ENCODE peak calls at places on chromosomes 13 and 19, in six cellular contexts. One of them, this sample, is unnamed.

GRCh38 chr13:43303040-43303729 is 279.8 kb downstream of the DNAJC15 start:
- DNase-seq in H1: peak
- DNase-seq in A549: peak
- DNase-seq in K562: no peak
- DNase-seq in WTC11: peak
- DNase-seq in HepG2: peak
- DNase-seq in this sample: peak

GRCh38 chr19:8481191-8481590 is 21.2 kb downstream of the PRAM1 start:
- DNase-seq in H1: no peak
- DNase-seq in A549: no peak
- DNase-seq in K562: no peak
- DNase-seq in HepG2: no peak
- DNase-seq in WTC11: no peak
- DNase-seq in this sample: no peak

GRCh38 chr13:46654956-46655726 is 102.2 kb downstream of the LRCH1 start:
- DNase-seq in H1: no peak
- DNase-seq in HepG2: no peak
- DNase-seq in K562: no peak
- DNase-seq in WTC11: no peak
- DNase-seq in A549: no peak
- DNase-seq in this sample: peak

GRCh38 chr13:65679240-65679639 is 1550.9 kb downstream of the PCDH9 start:
- DNase-seq in H1: no peak
- DNase-seq in WTC11: no peak
- DNase-seq in A549: no peak
- DNase-seq in HepG2: no peak
- DNase-seq in K562: no peak
- DNase-seq in this sample: no peak

GRCh38 chr13:36173923-36174322 is 40.4 kb downstream of the SOHLH2 start:
- DNase-seq in WTC11: no peak
- DNase-seq in H1: no peak
- DNase-seq in A549: no peak
- DNase-seq in HepG2: no peak
- DNase-seq in K562: no peak
- DNase-seq in this sample: no peak

GRCh38 chr13:76791290-76791664 is 94.9 kb downstream of the KCTD12 start:
- DNase-seq in H1: no peak
- DNase-seq in WTC11: no peak
- DNase-seq in A549: no peak
- DNase-seq in K562: no peak
- DNase-seq in HepG2: no peak
- DNase-seq in this sample: no peak

GRCh38 chr19:47003611-47003935 is 16.1 kb upstream of the NPAS1 start:
- DNase-seq in HepG2: no peak
- DNase-seq in K562: no peak
- DNase-seq in H1: no peak
- DNase-seq in A549: no peak
- DNase-seq in WTC11: no peak
- DNase-seq in this sample: no peak

GRCh38 chr19:57903298-57904174 is 12.9 kb downstream of the ZNF417 start:
- DNase-seq in K562: no peak
- DNase-seq in WTC11: no peak
- DNase-seq in HepG2: peak
- DNase-seq in H1: no peak
- DNase-seq in A549: peak
- DNase-seq in this sample: peak

GRCh38 chr19:7676376-7676775 is 514 bp upstream of the MCEMP1 start:
- DNase-seq in K562: no peak
- DNase-seq in HepG2: no peak
- DNase-seq in A549: no peak
- DNase-seq in WTC11: no peak
- DNase-seq in H1: no peak
- DNase-seq in this sample: no peak

GRCh38 chr19:16160943-16161560 is 12.3 kb downstream of the CIB3 start:
- DNase-seq in WTC11: no peak
- DNase-seq in HepG2: peak
- DNase-seq in A549: peak
- DNase-seq in H1: no peak
- DNase-seq in K562: peak
- DNase-seq in this sample: peak

GRCh38 chr19:16164222-16164890 is 9.0 kb downstream of the CIB3 start:
- DNase-seq in K562: no peak
- DNase-seq in HepG2: peak
- DNase-seq in WTC11: no peak
- DNase-seq in H1: no peak
- DNase-seq in A549: no peak
- DNase-seq in this sample: no peak

GRCh38 chr19:16160445-16160942 is 12.8 kb downstream of the CIB3 start:
- DNase-seq in H1: no peak
- DNase-seq in K562: no peak
- DNase-seq in HepG2: no peak
- DNase-seq in WTC11: no peak
- DNase-seq in A549: no peak
- DNase-seq in this sample: no peak

GRCh38 chr19:16159655-16160054 is 13.7 kb downstream of the CIB3 start:
- DNase-seq in HepG2: no peak
- DNase-seq in A549: no peak
- DNase-seq in WTC11: no peak
- DNase-seq in K562: no peak
- DNase-seq in H1: no peak
- DNase-seq in this sample: no peak

DNA sequence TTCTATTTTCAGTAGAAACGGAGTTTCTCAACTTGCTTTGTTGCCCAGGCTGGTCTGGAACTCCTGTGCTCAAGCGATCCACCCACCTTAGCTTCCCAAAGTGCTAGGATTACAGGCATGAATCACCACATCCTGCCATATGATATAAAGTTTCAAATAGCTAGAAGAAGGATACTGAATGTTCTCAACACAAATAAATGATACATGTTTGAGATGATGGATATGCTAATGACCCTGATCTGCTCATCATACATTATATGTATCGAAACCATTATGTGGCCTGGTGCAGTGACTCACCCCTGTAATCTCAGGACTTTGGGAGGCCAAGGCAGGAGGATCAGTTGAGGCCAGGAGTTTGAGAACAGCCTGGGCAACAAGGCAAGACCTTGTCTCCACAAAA is 11.5 kb downstream of the CIB3 start:
- DNase-seq in H1: no peak
- DNase-seq in HepG2: no peak
- DNase-seq in K562: no peak
- DNase-seq in A549: peak
- DNase-seq in WTC11: no peak
- DNase-seq in this sample: peak
- TF ChIP-seq JUN in H1: no peak
- TF ChIP-seq JUN in HepG2: no peak
- TF ChIP-seq JUN in K562: no peak
- TF ChIP-seq JUN in A549: no peak
- TF ChIP-seq JUN in WTC11: no peak
- TF ChIP-seq JUN in this sample: no peak

GRCh38 chr19:54183431-54183830 is 5.9 kb downstream of the MBOAT7 start:
- DNase-seq in HepG2: no peak
- DNase-seq in A549: no peak
- DNase-seq in H1: no peak
- DNase-seq in WTC11: no peak
- DNase-seq in K562: no peak
- DNase-seq in this sample: peak
- TF ChIP-seq JUN in HepG2: no peak
- TF ChIP-seq JUN in A549: no peak
- TF ChIP-seq JUN in H1: no peak
- TF ChIP-seq JUN in WTC11: no peak
- TF ChIP-seq JUN in K562: no peak
- TF ChIP-seq JUN in this sample: no peak

DNA sequence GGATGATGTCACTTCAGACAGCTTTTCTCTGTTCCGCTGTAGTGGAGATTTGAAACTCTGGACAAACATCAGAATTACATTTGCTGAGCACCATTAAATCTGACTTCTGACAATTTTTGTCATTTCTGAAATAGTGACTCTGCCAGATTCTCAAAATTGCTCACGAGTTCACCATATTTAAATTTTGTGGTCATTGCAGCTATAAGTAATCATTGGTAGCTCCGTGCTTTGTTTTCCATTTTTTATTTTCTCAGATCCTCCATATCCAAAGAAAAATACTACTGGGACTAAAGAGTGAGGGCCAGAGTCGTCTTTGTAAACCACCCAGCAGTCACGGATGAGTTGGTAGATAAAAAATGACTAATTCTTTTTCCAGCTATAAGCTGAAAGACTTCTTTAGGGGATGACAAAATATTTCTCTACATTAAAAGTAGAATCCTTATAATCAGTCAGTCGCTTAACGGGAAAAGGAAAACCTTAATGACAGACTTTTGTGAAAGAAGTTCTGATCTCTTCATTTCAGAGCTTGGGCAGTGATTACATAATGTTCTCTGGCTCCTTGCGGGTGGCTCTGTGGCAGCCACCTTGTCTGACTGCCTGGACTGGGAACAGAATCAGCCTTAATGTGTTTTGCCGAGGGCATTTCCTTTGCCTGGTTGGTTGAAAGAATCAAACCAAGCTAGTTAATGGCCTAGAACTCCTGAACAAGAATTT is 2.3 kb downstream of the ITM2B start:
- DNase-seq in A549: no peak
- DNase-seq in WTC11: no peak
- DNase-seq in K562: no peak
- DNase-seq in H1: no peak
- DNase-seq in HepG2: no peak
- DNase-seq in this sample: peak
- TF ChIP-seq JUN in A549: no peak
- TF ChIP-seq JUN in WTC11: no peak
- TF ChIP-seq JUN in K562: no peak
- TF ChIP-seq JUN in H1: no peak
- TF ChIP-seq JUN in HepG2: no peak
- TF ChIP-seq JUN in this sample: no peak

GRCh38 chr13:39968646-39969475 is 313.4 kb downstream of the COG6 start:
- DNase-seq in WTC11: no peak
- DNase-seq in A549: no peak
- DNase-seq in H1: no peak
- DNase-seq in K562: no peak
- DNase-seq in HepG2: no peak
- DNase-seq in this sample: no peak
- TF ChIP-seq JUN in WTC11: no peak
- TF ChIP-seq JUN in A549: no peak
- TF ChIP-seq JUN in H1: no peak
- TF ChIP-seq JUN in K562: no peak
- TF ChIP-seq JUN in HepG2: no peak
- TF ChIP-seq JUN in this sample: no peak

DNA sequence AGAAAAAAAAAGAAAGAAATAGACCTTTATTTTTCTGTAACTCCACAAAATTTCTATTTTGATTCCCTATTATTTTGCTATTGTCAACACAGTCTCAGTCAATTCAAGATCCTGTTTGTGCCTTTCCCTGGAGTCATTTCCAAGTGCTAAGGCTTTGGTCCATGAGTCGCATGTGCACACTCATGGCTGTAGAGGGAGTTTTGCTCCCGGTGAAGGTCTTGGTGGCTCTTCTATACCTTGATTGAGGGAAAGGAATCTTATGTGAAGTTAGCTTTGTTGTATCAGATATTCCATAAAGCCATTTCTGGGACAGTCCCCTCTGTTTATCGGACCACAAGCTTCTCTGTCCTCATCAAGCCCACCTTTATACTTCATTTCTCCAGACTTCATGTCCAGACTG is 58.7 kb upstream of the ALOX5AP start:
- DNase-seq in A549: peak
- DNase-seq in WTC11: no peak
- DNase-seq in K562: no peak
- DNase-seq in H1: no peak
- DNase-seq in HepG2: peak
- DNase-seq in this sample: peak
- TF ChIP-seq JUN in A549: no peak
- TF ChIP-seq JUN in WTC11: no peak
- TF ChIP-seq JUN in K562: no peak
- TF ChIP-seq JUN in H1: no peak
- TF ChIP-seq JUN in HepG2: no peak
- TF ChIP-seq JUN in this sample: no peak

DNA sequence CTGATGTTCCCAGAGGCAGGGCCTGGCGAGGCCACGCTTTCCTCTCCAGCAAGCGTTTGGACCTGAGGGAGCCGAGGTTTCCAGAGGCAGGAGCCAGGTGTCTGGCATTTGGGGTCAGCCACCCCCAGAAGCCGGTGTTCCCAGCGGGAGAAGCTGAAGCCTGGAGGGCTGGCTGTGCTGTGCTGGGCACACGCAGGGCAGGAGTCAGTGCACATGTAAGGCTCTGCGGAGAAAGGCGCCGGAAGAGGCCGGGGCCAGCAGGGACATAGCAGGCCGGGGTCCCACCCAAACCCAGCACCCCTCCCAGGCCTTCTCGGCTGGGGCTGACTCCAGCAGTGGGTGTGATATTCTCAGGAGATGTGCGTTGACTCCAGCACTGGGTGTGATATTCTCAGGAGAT is 31.6 kb downstream of the MCF2L start:
- DNase-seq in A549: no peak
- DNase-seq in K562: no peak
- DNase-seq in H1: no peak
- DNase-seq in HepG2: no peak
- DNase-seq in WTC11: no peak
- DNase-seq in this sample: no peak
- TF ChIP-seq JUN in A549: no peak
- TF ChIP-seq JUN in K562: no peak
- TF ChIP-seq JUN in H1: no peak
- TF ChIP-seq JUN in HepG2: no peak
- TF ChIP-seq JUN in WTC11: no peak
- TF ChIP-seq JUN in this sample: no peak

DNA sequence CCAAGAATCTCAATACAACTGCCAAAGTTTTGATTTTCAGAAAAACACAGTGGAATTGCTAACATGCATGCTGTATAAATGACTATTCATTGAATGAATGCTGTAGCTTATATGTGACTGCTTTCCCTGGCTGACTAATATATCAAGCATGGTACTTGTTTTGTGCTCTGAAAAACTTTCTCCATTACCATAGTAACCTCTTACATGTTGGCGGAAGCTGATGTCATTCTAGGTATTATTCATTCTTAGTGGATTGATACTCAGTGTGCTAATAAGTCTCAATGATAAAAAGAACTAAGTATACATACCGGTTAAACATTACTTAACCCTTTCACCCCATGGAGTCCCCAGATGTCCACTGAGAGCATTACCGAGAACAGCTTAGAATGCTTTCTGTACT is 166.0 kb upstream of the MYO16 start:
- DNase-seq in HepG2: no peak
- DNase-seq in K562: no peak
- DNase-seq in WTC11: no peak
- DNase-seq in H1: no peak
- DNase-seq in A549: peak
- DNase-seq in this sample: peak
- TF ChIP-seq JUN in HepG2: no peak
- TF ChIP-seq JUN in K562: no peak
- TF ChIP-seq JUN in WTC11: no peak
- TF ChIP-seq JUN in H1: no peak
- TF ChIP-seq JUN in A549: no peak
- TF ChIP-seq JUN in this sample: no peak

This sample was measured in endothelial cell of umbilical vein.